ENCODE peak calls at places on chromosome 9, in five cellular contexts. G is D721Med, A is fibroblast of the aortic adventitia, I is brain microvascular endothelial cell, N is PC-3. Q is an unnamed sample.

GRCh38 chr9:124222918-124223720 is 34.6 kb upstream of the NEK6 start:
- DNase-seq in I (no peak), N (peak; percentile 82), G (no peak), A (peak; percentile 56), Q (no peak)

GRCh38 chr9:124164800-124165199 is 92.9 kb upstream of the NEK6 start:
- DNase-seq in N (no peak), A (peak; percentile 35), G (no peak), I (no peak), Q (no peak)

GRCh38 chr9:130117816-130118632 is 54.2 kb upstream of the NCS1 start:
- DNase-seq in A (peak; percentile 66), N (peak; percentile 20), I (peak; percentile 21), G (no peak), Q (no peak)

GRCh38 chr9:117927354-117927753 is 223.2 kb downstream of the TLR4 start:
- DNase-seq in A (no peak), N (no peak), I (no peak), G (no peak), Q (no peak)

GRCh38 chr9:135479469-135480052 is at the start of gene PPP1R26:
- DNase-seq in A (no peak), G (no peak), I (no peak), N (peak; percentile 35), Q (peak; percentile 69)

GRCh38 chr9:93094294-93095204 is 1.5 kb upstream of the CARD19 start:
- DNase-seq in A (no peak), N (no peak), I (no peak), G (peak; percentile 6), Q (no peak)

GRCh38 chr9:17578911-17579793 is at the start of gene SH3GL2:
- DNase-seq in I (peak; percentile 4), G (peak; percentile 58), N (peak; percentile 61), A (peak; percentile 8), Q (peak; percentile 27)

GRCh38 chr9:3585616-3586015 is 59.8 kb upstream of the RFX3 start:
- DNase-seq in N (no peak), I (no peak), G (no peak), A (no peak), Q (peak; percentile 4)

GRCh38 chr9:21081999-21082398 is 4.3 kb upstream of the IFNB1 start:
- DNase-seq in A (no peak), I (no peak), N (no peak), G (no peak), Q (no peak)

GRCh38 chr9:7320139-7320538 is 479.4 kb downstream of the DMAC1 start:
- DNase-seq in N (peak; percentile 1), G (no peak), A (peak; percentile 69), I (peak; percentile 78), Q (no peak)

GRCh38 chr9:110106698-110107097 is 101.3 kb downstream of the C9orf152 start:
- DNase-seq in G (peak; percentile 23), N (no peak), I (no peak), A (no peak), Q (no peak)

GRCh38 chr9:132008871-132009812 is 70.5 kb downstream of the MED27 start:
- DNase-seq in A (no peak), G (no peak), I (no peak), N (peak; percentile 78), Q (no peak)

GRCh38 chr9:38689678-38690077 is 30.3 kb downstream of the FAM240B start:
- DNase-seq in N (no peak), G (no peak), I (no peak), A (peak; percentile 28), Q (no peak)

GRCh38 chr9:79862921-79863890 is 291.4 kb downstream of the TLE4 start:
- DNase-seq in G (no peak), A (no peak), I (no peak), N (no peak), Q (no peak)

GRCh38 chr9:109010676-109011655 is 2.3 kb downstream of the CTNNAL1 start:
- DNase-seq in G (no peak), A (peak; percentile 77), I (peak; percentile 81), N (peak; percentile 53), Q (no peak)

GRCh38 chr9:130626249-130626982 is 38.0 kb upstream of the PRDM12 start:
- DNase-seq in N (no peak), A (no peak), I (no peak), G (no peak), Q (peak; percentile 29)

GRCh38 chr9:20394928-20395327 is 227.4 kb downstream of the MLLT3 start:
- DNase-seq in A (no peak), G (no peak), N (no peak), I (no peak), Q (no peak)

GRCh38 chr9:13487936-13488335 is 208.4 kb upstream of the MPDZ start:
- DNase-seq in N (no peak), I (no peak), A (no peak), G (no peak), Q (no peak)

GRCh38 chr9:108108802-108109448 is 619.4 kb upstream of the KLF4 start:
- DNase-seq in I (no peak), A (peak; percentile 83), N (peak; percentile 5), G (no peak), Q (no peak)

GRCh38 chr9:135905380-135906282 is 1.7 kb downstream of the CAMSAP1 start:
- DNase-seq in I (no peak), N (peak; percentile 78), A (peak; percentile 38), G (no peak), Q (no peak)

Q was measured in cardiac muscle cell.